ENCODE peak calls at places on chromosome 15, in nine cellular contexts. I is HepG2; J is Peyer's patch; V is suprapubic skin; U is CD8-positive, alpha-beta memory T cell; A is cardiac fibroblast; G is AG04449; T is IMR-90; N is Jurkat, Clone E6-1. M is an unnamed sample.

GRCh38 chr15:73683624-73684536 is at the start of gene CD276:
- DNase-seq in I (peak), V (peak), T (peak), U (no peak), N (no peak), G (no peak), J (peak), A (peak), M (no peak)

GRCh38 chr15:77144028-77144427 is 73.1 kb upstream of the TSPAN3 start:
- DNase-seq in V (no peak), J (no peak), T (peak), U (no peak), N (no peak), G (peak), I (no peak), A (peak), M (no peak)

GRCh38 chr15:52106641-52107040 is 5.9 kb downstream of the BCL2L10 start:
- DNase-seq in N (no peak), T (no peak), A (no peak), I (no peak), G (no peak), U (no peak), J (no peak), V (no peak), M (no peak)

GRCh38 chr15:53288542-53288941 is 470.9 kb downstream of the WDR72 start:
- DNase-seq in T (no peak), A (no peak), N (no peak), I (no peak), U (no peak), V (no peak), G (no peak), J (no peak), M (no peak)

GRCh38 chr15:101192081-101192480 is 59.8 kb downstream of the CHSY1 start:
- DNase-seq in U (no peak), A (peak), I (no peak), N (no peak), V (no peak), J (no peak), G (no peak), T (no peak), M (no peak)

GRCh38 chr15:57322602-57323250 is 53.6 kb upstream of the CGNL1 start:
- DNase-seq in U (no peak), J (no peak), V (no peak), T (no peak), I (no peak), N (no peak), A (no peak), G (no peak), M (no peak)

GRCh38 chr15:65512807-65513416 is 4.6 kb downstream of the DPP8 start:
- DNase-seq in U (peak), V (no peak), I (no peak), J (no peak), G (no peak), N (no peak), T (no peak), A (peak), M (no peak)

GRCh38 chr15:73034213-73034612 is 18.1 kb upstream of the NEO1 start:
- DNase-seq in U (no peak), T (no peak), G (no peak), A (no peak), N (no peak), I (no peak), J (no peak), V (no peak), M (no peak)

GRCh38 chr15:90561344-90562244 is 31.9 kb downstream of the CRTC3 start:
- DNase-seq in U (no peak), T (peak), I (no peak), G (peak), V (no peak), N (peak), A (peak), J (no peak), M (no peak)

GRCh38 chr15:42736178-42736792 is 643 bp downstream of the CDAN1 start:
- DNase-seq in N (no peak), A (peak), V (no peak), U (no peak), T (no peak), I (no peak), J (no peak), G (no peak), M (no peak)

GRCh38 chr15:72599855-72600464 is 54.5 kb upstream of the GOLGA6B start:
- DNase-seq in U (no peak), N (peak), A (peak), J (peak), V (no peak), I (peak), G (no peak), T (peak), M (peak)

GRCh38 chr15:77075528-77075927 is 4.6 kb upstream of the TSPAN3 start:
- DNase-seq in G (no peak), J (no peak), A (no peak), T (no peak), U (no peak), V (no peak), N (no peak), I (peak), M (no peak)

GRCh38 chr15:36940636-36941285 is 159.6 kb downstream of the MEIS2 start:
- DNase-seq in J (no peak), V (no peak), T (no peak), U (no peak), I (no peak), N (no peak), A (no peak), G (no peak), M (no peak)

GRCh38 chr15:94021621-94022320 is 209.6 kb upstream of the MCTP2 start:
- DNase-seq in T (no peak), A (no peak), N (no peak), U (no peak), V (no peak), G (no peak), J (no peak), I (no peak), M (no peak)

GRCh38 chr15:65089206-65089824 is 12.8 kb downstream of the KBTBD13 start:
- DNase-seq in N (no peak), I (peak), V (no peak), A (no peak), U (no peak), J (no peak), T (peak), G (no peak), M (no peak)

GRCh38 chr15:93245616-93246122 is 156.7 kb upstream of the RGMA start:
- DNase-seq in G (no peak), A (no peak), T (no peak), N (no peak), U (no peak), J (no peak), I (no peak), V (no peak), M (no peak)

GRCh38 chr15:97234841-97235240 is 725.7 kb upstream of the ARRDC4 start:
- DNase-seq in V (no peak), N (no peak), U (no peak), J (no peak), T (no peak), I (no peak), G (no peak), A (no peak), M (no peak)

GRCh38 chr15:33360876-33361275 is 50.1 kb downstream of the RYR3 start:
- DNase-seq in N (no peak), A (no peak), I (no peak), T (no peak), U (no peak), G (no peak), V (no peak), J (no peak), M (no peak)

GRCh38 chr15:74695597-74696397 is at the start of gene EDC3:
- DNase-seq in J (peak), G (peak), I (peak), N (peak), U (peak), T (peak), A (peak), V (peak), M (peak)

GRCh38 chr15:61824291-61824690 is 236.0 kb downstream of the VPS13C start:
- DNase-seq in U (no peak), G (no peak), V (no peak), A (no peak), N (no peak), I (no peak), J (no peak), T (no peak), M (no peak)

GRCh38 chr15:61820951-61821350 is 239.3 kb downstream of the VPS13C start:
- DNase-seq in U (no peak), J (no peak), N (no peak), A (no peak), I (no peak), V (no peak), T (no peak), G (no peak), M (no peak)

GRCh38 chr15:61819386-61819785 is 240.9 kb downstream of the VPS13C start:
- DNase-seq in J (no peak), T (no peak), U (no peak), I (no peak), N (no peak), A (no peak), V (no peak), G (no peak), M (no peak)

GRCh38 chr15:61820212-61820611 is 240.0 kb downstream of the VPS13C start:
- DNase-seq in I (no peak), G (no peak), N (no peak), T (no peak), J (no peak), V (no peak), U (no peak), A (no peak), M (no peak)

DNA sequence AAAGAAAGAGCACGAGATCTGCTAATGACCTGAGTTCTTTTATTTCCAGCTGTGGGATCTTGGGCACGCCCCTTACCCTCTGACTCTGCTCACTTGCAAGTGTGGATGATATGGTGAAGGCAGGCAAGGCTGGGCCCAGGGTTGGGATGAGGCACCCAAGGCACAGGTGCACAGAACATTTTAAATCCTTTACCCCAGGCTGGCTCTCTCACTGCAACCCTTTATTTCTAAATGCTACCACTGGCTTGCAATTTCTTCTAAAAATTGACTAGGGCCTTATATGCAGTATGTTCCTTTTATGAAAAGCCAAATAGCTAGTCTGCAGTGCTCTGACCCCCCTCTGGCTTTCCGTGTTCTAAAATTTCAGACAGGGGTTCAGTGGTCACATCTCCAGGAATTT is 237.7 kb downstream of the VPS13C start:
- DNase-seq in V (no peak), A (no peak), J (no peak), G (no peak), T (no peak), N (no peak), U (no peak), I (no peak), M (no peak)
- H3K4me3 ChIP-seq in V (no peak), A (no peak), J (no peak), G (no peak), T (no peak), N (no peak), U (no peak), I (no peak), M (no peak)

GRCh38 chr15:67825880-67826716 is 789 bp downstream of the SKOR1 start:
- DNase-seq in T (no peak), A (no peak), V (no peak), U (no peak), J (no peak), N (no peak), I (no peak), G (no peak), M (no peak)
- H3K4me3 ChIP-seq in T (no peak), A (no peak), V (peak), U (no peak), J (peak), N (no peak), I (no peak), G (no peak), M (peak)

DNA sequence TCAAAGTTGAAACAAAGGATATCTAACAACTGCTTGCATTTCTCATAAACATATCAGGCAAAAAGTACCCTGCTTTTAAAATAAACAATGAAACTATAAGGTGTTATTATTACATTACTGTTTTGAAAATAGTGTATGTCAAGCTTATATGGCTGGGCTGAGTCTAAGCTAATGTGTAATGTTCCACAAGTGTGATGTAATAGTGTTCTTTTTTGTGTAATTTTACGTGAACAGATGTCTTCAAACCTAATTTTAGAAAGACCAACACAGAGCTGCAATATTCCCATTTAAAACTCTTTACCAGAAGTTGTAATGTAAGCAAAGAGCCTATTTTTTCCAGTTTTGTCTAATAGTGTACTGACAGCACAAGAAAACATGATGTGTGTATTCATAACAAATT is 34.0 kb downstream of the MINDY2 start:
- DNase-seq in J (no peak), U (no peak), G (no peak), I (no peak), A (peak), V (no peak), N (no peak), T (peak), M (peak)
- H3K4me3 ChIP-seq in J (no peak), U (no peak), G (no peak), I (no peak), A (no peak), V (no peak), N (no peak), T (no peak), M (no peak)

GRCh38 chr15:45854455-45855202 is 219.8 kb downstream of the SQOR start:
- DNase-seq in T (no peak), I (no peak), A (no peak), J (no peak), G (no peak), N (no peak), U (no peak), V (no peak), M (no peak)
- H3K4me3 ChIP-seq in T (no peak), I (no peak), A (no peak), J (no peak), G (no peak), N (no peak), U (no peak), V (no peak), M (no peak)

DNA sequence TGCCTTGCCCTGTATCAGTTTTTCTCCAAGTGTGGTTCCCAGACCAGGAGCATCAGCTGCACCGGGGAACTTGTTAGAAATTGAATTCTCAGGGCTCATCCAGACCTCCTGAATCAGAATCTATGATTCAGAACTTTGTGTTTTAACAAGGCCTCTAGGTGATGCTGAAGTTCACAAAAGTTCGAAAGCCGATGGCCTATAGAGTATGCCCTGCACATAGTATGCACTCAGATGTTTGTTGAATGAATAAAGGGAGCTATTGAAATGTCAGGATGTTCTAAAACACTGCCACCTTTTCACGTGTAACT is 666 bp upstream of the LARP6 start:
- DNase-seq in J (no peak), A (peak), T (peak), N (no peak), I (no peak), G (no peak), V (no peak), U (no peak), M (no peak)
- H3K4me3 ChIP-seq in J (peak), A (peak), T (peak), N (peak), I (peak), G (peak), V (peak), U (no peak), M (peak)

GRCh38 chr15:41283653-41284424 is 48.6 kb downstream of the OIP5 start:
- DNase-seq in G (peak), U (peak), A (peak), T (peak), N (peak), I (peak), J (peak), V (peak), M (peak)
- H3K4me3 ChIP-seq in G (peak), U (peak), A (peak), T (peak), N (peak), I (peak), J (peak), V (peak), M (peak)

GRCh38 chr15:82570721-82571519 is 30.7 kb upstream of the RPS17 start:
- DNase-seq in T (peak), A (peak), G (no peak), N (no peak), U (no peak), I (no peak), J (no peak), V (no peak), M (no peak)
- H3K4me3 ChIP-seq in T (peak), A (no peak), G (peak), N (no peak), U (no peak), I (no peak), J (no peak), V (peak), M (peak)